ENCODE peak calls at places on chromosomes 11 and 22, in nine cellular contexts. Y is NCI-H2171 treated with DMSO at 0.1 percent for 48 hours; U is activated CD8-positive, alpha-beta memory T cell treated with anti-CD3 and anti-CD28 coated beads, Interleukin-2, amount 50 U/mL, for 48 hours; S is iPS DF 6.9; M is stimulated activated naive B cell treated with anti-CD40 and anti-IgM and Interleukin-4, amounts not matched to agents 10 μg/mL and 1 μg/mL and 100 μg/mL, for 72 hours; A is EH; K is pancreas; W is stimulated activated CD8-positive, alpha-beta memory T cell treated with anti-CD3 and anti-CD28 coated beads, Interleukin-4, amount 100 ng/mL, for 1 hour; L is activated T-helper 1 cell treated with anti-CD3 and anti-CD28 coated beads, Interleukin-2, amount 50 U/mL, for 16 hours. R is an unnamed sample.
A peak's percentile ranks its signal among the peaks of the same experiment; 100 is the strongest.

GRCh38 chr22:42906605-42907338 is 49.7 kb upstream of the ARFGAP3 start:
- DNase-seq in M (no peak), K (no peak), Y (no peak), S (no peak), L (no peak), U (no peak), A (peak; percentile 58), W (no peak), R (no peak)

GRCh38 chr22:42396621-42397331 is 35.4 kb downstream of the NFAM1 start:
- DNase-seq in W (no peak), K (no peak), U (no peak), M (peak; percentile 35), L (no peak), A (no peak), Y (peak; percentile 91), S (no peak), R (peak; percentile 67)

GRCh38 chr11:11611381-11611780 is 10.4 kb downstream of the GALNT18 start:
- DNase-seq in U (no peak), A (no peak), K (no peak), Y (no peak), L (no peak), M (no peak), W (no peak), S (no peak), R (no peak)

GRCh38 chr11:123238297-123238696 is 43.2 kb upstream of the CLMP start:
- DNase-seq in S (no peak), M (no peak), A (peak; percentile 22), U (no peak), K (no peak), W (no peak), Y (no peak), L (no peak), R (no peak)

GRCh38 chr22:41327124-41327523 is 25.8 kb downstream of the ZC3H7B start:
- DNase-seq in W (no peak), L (no peak), K (no peak), S (no peak), M (no peak), U (no peak), A (no peak), Y (no peak), R (no peak)

GRCh38 chr11:121420398-121420797 is 31.7 kb upstream of the SORL1 start:
- DNase-seq in S (no peak), K (no peak), W (no peak), L (no peak), A (no peak), M (no peak), U (no peak), Y (no peak), R (no peak)

GRCh38 chr11:33062137-33062536 is 22.8 kb downstream of the TCP11L1 start:
- DNase-seq in L (no peak), A (peak; percentile 18), M (no peak), K (no peak), S (no peak), W (no peak), U (no peak), Y (no peak), R (no peak)

GRCh38 chr11:115222218-115222862 is 281.9 kb downstream of the CADM1 start:
- DNase-seq in W (no peak), M (peak; percentile 4), A (peak; percentile 74), S (no peak), Y (peak; percentile 62), L (no peak), K (no peak), U (no peak), R (peak; percentile 27)

GRCh38 chr22:29331213-29331612 is 15.7 kb upstream of the RASL10A start:
- DNase-seq in S (no peak), Y (no peak), W (no peak), U (no peak), L (no peak), K (no peak), A (peak; percentile 62), M (no peak), R (no peak)

GRCh38 chr22:46881373-46882118 is 119.1 kb downstream of the TBC1D22A start:
- DNase-seq in K (no peak), A (peak; percentile 26), L (no peak), S (no peak), M (no peak), Y (no peak), U (no peak), W (no peak), R (no peak)

GRCh38 chr22:17919276-17920144 is 104.9 kb downstream of the MICAL3 start:
- DNase-seq in S (no peak), M (no peak), L (no peak), K (no peak), U (no peak), Y (no peak), A (no peak), W (no peak), R (no peak)

GRCh38 chr11:70532066-70532440 is 133.7 kb downstream of the CTTN start:
- DNase-seq in S (no peak), L (no peak), Y (no peak), W (no peak), K (no peak), U (no peak), M (no peak), A (no peak), R (no peak)

GRCh38 chr11:42524534-42525227 is 787.1 kb upstream of the API5 start:
- DNase-seq in Y (peak; percentile 36), M (peak; percentile 21), K (peak; percentile 25), S (peak; percentile 66), L (no peak), A (peak; percentile 72), W (no peak), U (no peak), R (peak; percentile 4)

GRCh38 chr22:49954991-49955580 is 5.5 kb upstream of the PIM3 start:
- DNase-seq in L (no peak), A (no peak), S (no peak), W (no peak), M (no peak), U (no peak), K (peak; percentile 64), Y (no peak), R (no peak)

GRCh38 chr11:28666632-28667031 is 558.4 kb downstream of the METTL15 start:
- DNase-seq in W (no peak), M (no peak), A (peak; percentile 78), L (no peak), K (no peak), Y (peak; percentile 25), U (no peak), S (no peak), R (no peak)

GRCh38 chr11:10543782-10544181 is 2.8 kb upstream of the RNF141 start:
- DNase-seq in S (no peak), M (no peak), A (no peak), W (no peak), L (no peak), K (no peak), U (no peak), Y (no peak), R (no peak)

GRCh38 chr11:43393765-43394355 is 35.1 kb downstream of the TTC17 start:
- DNase-seq in L (no peak), K (peak; percentile 34), M (no peak), U (no peak), Y (no peak), S (no peak), A (no peak), W (no peak), R (no peak)

GRCh38 chr22:28051091-28051786 is 132.2 kb upstream of the PITPNB start:
- DNase-seq in U (no peak), S (no peak), K (no peak), Y (peak; percentile 53), M (no peak), L (no peak), W (no peak), A (no peak), R (no peak)

GRCh38 chr11:72037554-72038311 is 39.0 kb downstream of the IL18BP start:
- DNase-seq in U (peak; percentile 49), M (no peak), A (peak; percentile 21), W (no peak), Y (peak; percentile 89), K (no peak), S (no peak), L (no peak), R (peak; percentile 62)

GRCh38 chr22:35258144-35258988 is 1.1 kb downstream of the HMGXB4 start:
- DNase-seq in Y (peak; percentile 27), S (no peak), W (no peak), M (no peak), A (peak; percentile 40), K (peak; percentile 15), L (no peak), U (no peak), R (no peak)

GRCh38 chr11:15761235-15761634 is 595.1 kb downstream of the SOX6 start:
- DNase-seq in Y (no peak), W (no peak), S (no peak), U (no peak), L (no peak), A (no peak), M (no peak), K (no peak), R (no peak)

GRCh38 chr22:31637938-31638618 is 23.9 kb downstream of the PISD start:
- DNase-seq in U (no peak), W (no peak), S (no peak), Y (no peak), M (peak; percentile 50), K (no peak), L (no peak), A (no peak), R (peak; percentile 58)

GRCh38 chr11:78131956-78132355 is 7.5 kb downstream of the ALG8 start:
- DNase-seq in K (no peak), M (no peak), A (peak; percentile 37), L (no peak), W (no peak), Y (no peak), U (no peak), S (no peak), R (no peak)

GRCh38 chr22:32202539-32203180 is 2.2 kb downstream of the RFPL2 start:
- DNase-seq in A (peak; percentile 26), W (no peak), M (no peak), S (no peak), U (no peak), Y (peak; percentile 49), K (peak; percentile 57), L (no peak), R (peak; percentile 16)

GRCh38 chr11:9070740-9071476 is 20.5 kb downstream of the SCUBE2 start:
- DNase-seq in L (no peak), M (no peak), U (no peak), W (no peak), A (no peak), Y (no peak), K (no peak), S (no peak), R (no peak)

GRCh38 chr22:35915477-35916013 is 113.1 kb downstream of the RBFOX2 start:
- DNase-seq in M (no peak), Y (no peak), W (no peak), A (peak; percentile 48), L (no peak), K (no peak), S (no peak), U (no peak), R (no peak)

GRCh38 chr11:83042966-83043711 is 28.6 kb downstream of the RAB30 start:
- DNase-seq in U (no peak), M (no peak), W (no peak), L (no peak), S (no peak), A (peak; percentile 69), K (no peak), Y (no peak), R (no peak)

GRCh38 chr11:70477607-70478006 is 79.3 kb downstream of the CTTN start:
- DNase-seq in S (no peak), M (no peak), L (no peak), W (no peak), K (no peak), Y (peak; percentile 76), U (no peak), A (no peak), R (no peak)

GRCh38 chr22:21682385-21683175 is 16.8 kb downstream of the PPIL2 start:
- DNase-seq in K (no peak), A (no peak), W (no peak), S (no peak), L (no peak), U (no peak), M (no peak), Y (no peak), R (no peak)

GRCh38 chr22:20267441-20268288 is 453 bp downstream of the RTN4R start:
- DNase-seq in K (no peak), M (no peak), L (no peak), S (no peak), W (no peak), A (no peak), U (no peak), Y (no peak), R (no peak)

GRCh38 chr11:209275-210121 is 2.0 kb downstream of the RIC8A start:
- DNase-seq in W (no peak), M (no peak), A (peak; percentile 37), L (no peak), S (no peak), U (no peak), K (no peak), Y (no peak), R (no peak)

R was measured in germinal center.